ENCODE peak calls at places on chromosomes 5 and 9, in four cellular contexts. O is lower lobe of right lung, Q is NCI-H748 treated with DMSO at 0.1 percent for 48 hours, T is GM10248. J is an unnamed sample.

GRCh38 chr9:120348951-120349429 is 231.0 kb downstream of the CDK5RAP2 start:
- DNase-seq in O (no peak), Q (peak; percentile 25), T (peak; percentile 65), J (peak; percentile 72)

GRCh38 chr5:38830521-38831051 is 15.2 kb upstream of the OSMR start:
- DNase-seq in O (no peak), Q (no peak), T (no peak), J (no peak)

GRCh38 chr9:106697799-106698591 is 165.0 kb upstream of the ZNF462 start:
- DNase-seq in O (peak; percentile 69), Q (peak; percentile 80), T (no peak), J (peak; percentile 68)

GRCh38 chr9:72592501-72593403 is 71.3 kb downstream of the TMC1 start:
- DNase-seq in O (no peak), Q (peak; percentile 68), T (peak; percentile 50), J (peak; percentile 79)

GRCh38 chr9:19410594-19410993 is 1.8 kb downstream of the ACER2 start:
- DNase-seq in O (no peak), Q (no peak), T (no peak), J (no peak)

GRCh38 chr5:168701641-168702040 is 122.5 kb upstream of the PANK3 start:
- DNase-seq in O (no peak), Q (no peak), T (no peak), J (no peak)

GRCh38 chr9:130208600-130209347 is 36.6 kb downstream of the NCS1 start:
- DNase-seq in O (no peak), Q (peak; percentile 14), T (no peak), J (no peak)

GRCh38 chr9:115291841-115292240 is 173.9 kb upstream of the TNC start:
- DNase-seq in O (peak; percentile 75), Q (no peak), T (no peak), J (peak; percentile 55)

GRCh38 chr9:131513177-131513576 is 10.5 kb downstream of the POMT1 start:
- DNase-seq in O (no peak), Q (no peak), T (no peak), J (no peak)

GRCh38 chr5:172351240-172351778 is 67.7 kb upstream of the UBTD2 start:
- DNase-seq in O (peak; percentile 7), Q (no peak), T (no peak), J (no peak)

GRCh38 chr9:128245293-128246151 is 30.3 kb downstream of the GOLGA2 start:
- DNase-seq in O (no peak), Q (no peak), T (no peak), J (peak; percentile 79)

GRCh38 chr9:93096811-93097382 is 880 bp downstream of the CARD19 start:
- DNase-seq in O (no peak), Q (no peak), T (no peak), J (no peak)

GRCh38 chr5:1865948-1866347 is 16.8 kb downstream of the IRX4 start:
- DNase-seq in O (no peak), Q (no peak), T (no peak), J (no peak)

GRCh38 chr5:40932766-40933165 is 23.5 kb downstream of the C7 start:
- DNase-seq in O (no peak), Q (no peak), T (no peak), J (no peak)

GRCh38 chr9:128405780-128406171 is 14.9 kb upstream of the CERCAM start:
- DNase-seq in O (no peak), Q (no peak), T (no peak), J (no peak)

GRCh38 chr5:71960196-71960595 is 147.1 kb upstream of the MAP1B start:
- DNase-seq in O (no peak), Q (no peak), T (no peak), J (no peak)

GRCh38 chr9:20664501-20664900 is 19.6 kb upstream of the FOCAD start:
- DNase-seq in O (no peak), Q (no peak), T (no peak), J (no peak)

GRCh38 chr9:70563437-70564204 is 149.2 kb upstream of the KLF9 start:
- DNase-seq in O (no peak), Q (no peak), T (peak; percentile 67), J (no peak)

GRCh38 chr5:3609120-3609681 is 13.6 kb downstream of the IRX1 start:
- DNase-seq in O (no peak), Q (no peak), T (no peak), J (no peak)

GRCh38 chr9:37371565-37372464 is 50.7 kb upstream of the GRHPR start:
- DNase-seq in O (no peak), Q (no peak), T (no peak), J (peak; percentile 23)

GRCh38 chr9:27125030-27125429 is 16.0 kb downstream of the TEK start:
- DNase-seq in O (no peak), Q (no peak), T (no peak), J (peak; percentile 62)

GRCh38 chr5:31759925-31760324 is 121.0 kb downstream of the PDZD2 start:
- DNase-seq in O (no peak), Q (no peak), T (no peak), J (no peak)

GRCh38 chr9:5422276-5422675 is 15.4 kb downstream of the PLGRKT start:
- DNase-seq in O (no peak), Q (no peak), T (no peak), J (no peak)

GRCh38 chr5:107867266-107867665 is 196.5 kb upstream of the EFNA5 start:
- DNase-seq in O (no peak), Q (no peak), T (no peak), J (no peak)

GRCh38 chr5:91133183-91133582 is 249.9 kb downstream of the ARRDC3 start:
- DNase-seq in O (no peak), Q (no peak), T (no peak), J (no peak)

GRCh38 chr5:129905467-129906176 is 1.4 kb downstream of the CHSY3 start:
- DNase-seq in O (peak; percentile 46), Q (peak; percentile 24), T (no peak), J (peak; percentile 51)

GRCh38 chr9:72274916-72275315 is 90.1 kb downstream of the ZFAND5 start:
- DNase-seq in O (no peak), Q (no peak), T (no peak), J (no peak)

GRCh38 chr9:22238809-22239684 is 207.6 kb upstream of the DMRTA1 start:
- DNase-seq in O (no peak), Q (peak; percentile 5), T (peak; percentile 11), J (peak; percentile 53)

GRCh38 chr5:4700082-4700481 is 440.0 kb upstream of the ADAMTS16 start:
- DNase-seq in O (peak; percentile 80), Q (peak; percentile 98), T (no peak), J (peak; percentile 78)

GRCh38 chr5:97534166-97534565 is 351.1 kb upstream of the RIOK2 start:
- DNase-seq in O (no peak), Q (no peak), T (peak; percentile 41), J (peak; percentile 63)